ENCODE peak calls at places on chromosome 11, in ten cellular contexts. Q is uterus, R is PC-3, T is stomach, G is IMR-90, P is ovary, B is right atrium auricular region, V is body of pancreas, A is H9, W is K562. K is an unnamed sample. For H3K4me1, the result is how much of the 10 kb centered on the place peaks cover.

GRCh38 chr11:60831501-60832079 is 10.3 kb upstream of the CCDC86 start:
- DNase-seq in G (peak), Q (no peak), R (peak), P (no peak), A (no peak), B (no peak), W (no peak), V (no peak), T (no peak), K (peak)

GRCh38 chr11:7281083-7281482 is 29.4 kb downstream of the SYT9 start:
- DNase-seq in R (peak), T (no peak), P (no peak), V (no peak), B (no peak), Q (no peak), A (no peak), G (no peak), W (no peak), K (peak)

GRCh38 chr11:62061356-62062222 is 62.2 kb upstream of the INCENP start:
- DNase-seq in T (no peak), W (no peak), Q (no peak), P (no peak), G (no peak), V (peak), B (no peak), R (peak), A (no peak), K (no peak)

GRCh38 chr11:130599073-130599654 is 150.7 kb downstream of the ADAMTS15 start:
- DNase-seq in Q (peak), P (peak), W (no peak), T (peak), B (peak), G (peak), A (no peak), R (no peak), V (peak), K (no peak)

GRCh38 chr11:4496555-4497248 is 14.3 kb downstream of the OR52K1 start:
- DNase-seq in P (peak), Q (no peak), V (peak), B (no peak), G (no peak), W (no peak), R (no peak), T (peak), A (no peak), K (peak)

GRCh38 chr11:66267379-66268209 is 845 bp upstream of the RAB1B start:
- DNase-seq in T (peak), B (peak), W (peak), Q (peak), G (peak), A (peak), V (peak), P (peak), R (peak), K (peak)

GRCh38 chr11:64141081-64141783 is 24.7 kb downstream of the MACROD1 start:
- DNase-seq in B (no peak), T (no peak), A (no peak), G (no peak), V (no peak), Q (no peak), W (no peak), R (no peak), P (no peak), K (no peak)

GRCh38 chr11:1400168-1401000 is 10.7 kb downstream of the BRSK2 start:
- DNase-seq in T (no peak), G (no peak), W (no peak), R (no peak), P (no peak), V (no peak), Q (no peak), A (no peak), B (no peak), K (no peak)

GRCh38 chr11:34618406-34618805 is 2.5 kb upstream of the EHF start:
- DNase-seq in V (no peak), W (no peak), Q (no peak), P (no peak), G (no peak), B (no peak), A (no peak), T (no peak), R (no peak), K (no peak)

GRCh38 chr11:61543606-61544306 is 35.2 kb downstream of the LRRC10B start:
- DNase-seq in B (no peak), P (no peak), A (no peak), R (peak), Q (no peak), T (no peak), W (no peak), V (no peak), G (peak), K (no peak)

GRCh38 chr11:102312656-102313055 is 4.6 kb upstream of the BIRC3 start:
- DNase-seq in T (no peak), Q (no peak), G (peak), W (no peak), V (no peak), R (peak), P (no peak), A (no peak), B (no peak), K (no peak)

GRCh38 chr11:47998733-47999359 is 18.5 kb downstream of the PTPRJ start:
- DNase-seq in B (no peak), T (no peak), P (no peak), G (no peak), R (no peak), Q (no peak), V (no peak), A (no peak), W (no peak), K (no peak)

GRCh38 chr11:69217276-69218105 is 61.8 kb downstream of the SMIM38 start:
- DNase-seq in T (peak), G (no peak), R (no peak), V (peak), P (no peak), Q (no peak), A (peak), B (no peak), W (no peak), K (no peak)

GRCh38 chr11:111836162-111836561 is 35.2 kb downstream of the ALG9 start:
- DNase-seq in W (no peak), R (no peak), A (no peak), V (no peak), T (no peak), B (no peak), Q (no peak), G (no peak), P (no peak), K (no peak)

GRCh38 chr11:36492724-36493304 is 17.3 kb downstream of the TRAF6 start:
- DNase-seq in Q (no peak), T (no peak), B (no peak), P (no peak), R (peak), V (peak), W (peak), A (no peak), G (peak), K (peak)

GRCh38 chr11:63554901-63555218 is 8.3 kb downstream of the PLAAT2 start:
- DNase-seq in Q (no peak), A (peak), P (no peak), B (peak), G (no peak), T (no peak), R (no peak), W (no peak), V (no peak), K (no peak)

GRCh38 chr11:57568330-57568766 is 876 bp upstream of the UBE2L6 start:
- DNase-seq in G (peak), R (peak), P (peak), A (peak), V (peak), W (no peak), T (no peak), B (peak), Q (peak), K (peak)

GRCh38 chr11:62664405-62665074 is 470 bp downstream of the C11orf98 start:
- DNase-seq in V (peak), A (peak), T (peak), G (peak), W (peak), P (no peak), B (no peak), R (peak), Q (no peak), K (peak)

GRCh38 chr11:62445314-62445740 is 26.5 kb downstream of the SCGB1A1 start:
- DNase-seq in T (peak), P (peak), R (peak), A (no peak), Q (peak), V (peak), B (peak), G (peak), W (no peak), K (no peak)

GRCh38 chr11:34641981-34642380 is 21.1 kb downstream of the EHF start:
- DNase-seq in T (no peak), Q (no peak), P (no peak), A (no peak), B (no peak), G (no peak), W (no peak), V (peak), R (peak), K (no peak)

GRCh38 chr11:30489076-30489475 is 97.1 kb downstream of the MPPED2 start:
- DNase-seq in A (no peak), P (no peak), B (no peak), G (no peak), V (no peak), W (no peak), T (no peak), Q (no peak), R (no peak), K (no peak)

GRCh38 chr11:30424336-30424735 is 101.4 kb downstream of the ARL14EP start:
- DNase-seq in T (no peak), Q (no peak), V (no peak), R (no peak), P (no peak), W (no peak), G (no peak), A (no peak), B (no peak), K (no peak)

GRCh38 chr11:33692013-33692504 is 8.6 kb downstream of the C11orf91 start:
- DNase-seq in B (peak), R (peak), T (peak), G (peak), Q (peak), P (peak), W (no peak), V (peak), A (no peak), K (peak)

GRCh38 chr11:84714316-84714780 is 912.8 kb downstream of the DLG2 start:
- DNase-seq in W (peak), T (peak), P (peak), B (no peak), Q (no peak), V (peak), A (peak), G (peak), R (peak), K (peak)

GRCh38 chr11:30000986-30001385 is 15.8 kb downstream of the KCNA4 start:
- DNase-seq in G (no peak), P (no peak), T (no peak), A (no peak), B (no peak), Q (no peak), W (no peak), V (no peak), R (no peak), K (no peak)

GRCh38 chr11:33323421-33323820 is 66.2 kb downstream of the HIPK3 start:
- DNase-seq in T (no peak), Q (no peak), W (no peak), R (no peak), G (no peak), P (no peak), V (no peak), A (no peak), B (no peak), K (no peak)

GRCh38 chr11:67364169-67364568 is 9.2 kb downstream of the CLCF1 start:
- DNase-seq in B (no peak), A (no peak), V (no peak), R (no peak), Q (no peak), P (no peak), G (no peak), W (no peak), T (no peak), K (no peak)

GRCh38 chr11:107999759-108000455 is 8.8 kb upstream of the CUL5 start:
- DNase-seq in T (no peak), Q (no peak), V (peak), R (peak), W (peak), G (peak), B (no peak), P (no peak), A (peak), K (no peak)

GRCh38 chr11:19279455-19279854 is 38.7 kb upstream of the E2F8 start:
- DNase-seq in Q (no peak), P (no peak), B (no peak), W (no peak), V (no peak), A (peak), R (no peak), T (no peak), G (no peak), K (no peak)

GRCh38 chr11:105429421-105429965 is 180.4 kb upstream of the GRIA4 start:
- DNase-seq in R (no peak), Q (no peak), B (no peak), W (no peak), V (no peak), P (no peak), A (no peak), T (no peak), G (no peak), K (no peak)

GRCh38 chr11:70662691-70663098 is 264.4 kb downstream of the CTTN start:
- DNase-seq in W (no peak), T (no peak), V (no peak), R (no peak), G (no peak), A (peak), B (no peak), P (no peak), Q (no peak), K (no peak)

GRCh38 chr11:125516266-125516665 is 20.2 kb upstream of the FEZ1 start:
- DNase-seq in P (no peak), R (no peak), G (no peak), A (no peak), W (no peak), B (no peak), Q (no peak), V (no peak), T (no peak), K (no peak)

GRCh38 chr11:8720868-8721739 is 38.5 kb downstream of the RPL27A start:
- DNase-seq in A (no peak), Q (no peak), P (no peak), V (peak), R (peak), W (no peak), G (no peak), B (no peak), T (peak), K (no peak)

GRCh38 chr11:19367051-19367709 is 126.4 kb upstream of the E2F8 start:
- DNase-seq in V (peak), A (no peak), P (no peak), B (peak), W (no peak), T (no peak), G (peak), R (peak), Q (no peak), K (no peak)

GRCh38 chr11:44246726-44247125 is 63.2 kb downstream of the ALX4 start:
- DNase-seq in B (no peak), R (no peak), Q (no peak), G (no peak), V (no peak), T (no peak), W (no peak), A (no peak), P (no peak), K (peak)

GRCh38 chr11:32312206-32312817 is 123.0 kb downstream of the WT1 start:
- DNase-seq in G (peak), P (no peak), T (no peak), Q (no peak), W (no peak), B (no peak), R (peak), A (no peak), V (no peak), K (no peak)

GRCh38 chr11:27807594-27807993 is 107.3 kb upstream of the BDNF start:
- DNase-seq in B (no peak), Q (no peak), A (no peak), V (no peak), T (no peak), W (no peak), R (no peak), P (no peak), G (peak), K (no peak)

GRCh38 chr11:3904228-3904627 is 48.8 kb downstream of the STIM1 start:
- DNase-seq in W (no peak), B (no peak), Q (no peak), P (no peak), G (no peak), V (no peak), A (no peak), R (peak), T (no peak), K (no peak)

GRCh38 chr11:123457187-123457770 is 27.2 kb downstream of the GRAMD1B start:
- DNase-seq in A (no peak), R (no peak), Q (no peak), V (peak), T (no peak), W (no peak), P (peak), G (no peak), B (peak), K (no peak)

GRCh38 chr11:95327273-95327948 is 96.4 kb upstream of the SESN3 start:
- DNase-seq in T (no peak), P (no peak), G (no peak), R (no peak), A (no peak), Q (no peak), B (no peak), W (no peak), V (no peak), K (no peak)
- H3K4me1 ChIP-seq in T (under half), P (under half), G (under half), R (under half), A (under half), Q (under half), B (under half), W (under half), V (under half), K (under half)

DNA sequence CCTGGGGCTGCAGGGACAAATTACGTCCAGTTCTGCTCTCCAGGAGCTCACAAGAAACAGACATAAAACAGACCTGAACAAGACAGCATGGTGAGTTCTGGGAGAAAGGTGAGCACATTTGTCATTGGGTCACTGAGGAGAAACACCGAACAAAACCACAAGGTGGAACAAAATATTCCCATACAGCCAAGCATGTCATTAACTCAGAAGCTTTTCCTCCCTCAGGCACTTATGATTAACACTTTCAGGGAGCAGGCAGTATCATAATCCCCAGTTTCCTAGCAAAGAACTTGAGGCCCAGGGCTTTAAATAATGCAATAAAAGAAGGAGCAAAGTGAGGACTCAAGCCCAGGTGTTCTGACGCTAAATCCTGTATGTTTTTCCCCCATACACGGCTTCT is 43.0 kb downstream of the P4HA3 start:
- DNase-seq in R (peak), W (no peak), V (no peak), B (no peak), Q (no peak), A (no peak), P (no peak), G (no peak), T (no peak), K (peak)
- H3K27ac ChIP-seq in R (no peak), W (no peak), V (no peak), B (no peak), Q (no peak), A (no peak), P (no peak), G (peak), T (no peak), K (no peak)

GRCh38 chr11:116215471-116216113 is 557.2 kb downstream of the BUD13 start:
- DNase-seq in Q (no peak), W (no peak), A (peak), B (no peak), G (no peak), T (no peak), V (no peak), R (no peak), P (no peak), K (no peak)
- TF ChIP-seq CTCF in Q (no peak), W (peak), A (peak), B (no peak), G (no peak), T (no peak), V (no peak), R (peak), P (no peak), K (peak)

GRCh38 chr11:12198261-12198925 is 88.0 kb downstream of the MICAL2 start:
- DNase-seq in R (no peak), T (peak), A (no peak), W (no peak), G (no peak), Q (no peak), V (peak), B (no peak), P (no peak), K (no peak)
- H3K4me1 ChIP-seq in R (under half), T (under half), A (under half), W (under half), G (under half), Q (under half), V (under half), B (under half), P (under half), K (under half)

GRCh38 chr11:128906185-128907065 is 15.3 kb downstream of the KCNJ5 start:
- DNase-seq in W (no peak), G (no peak), V (peak), P (no peak), B (no peak), A (no peak), Q (no peak), T (no peak), R (no peak), K (no peak)
- H3K27ac ChIP-seq in W (no peak), G (no peak), V (no peak), P (no peak), B (peak), A (no peak), Q (no peak), T (peak), R (no peak), K (no peak)

GRCh38 chr11:2750101-2750509 is 50.3 kb upstream of the KCNQ1OT1 start:
- DNase-seq in A (no peak), V (no peak), P (no peak), T (no peak), G (no peak), Q (peak), R (no peak), W (no peak), B (no peak), K (no peak)
- TF ChIP-seq CTCF in A (no peak), V (no peak), P (no peak), T (no peak), G (no peak), Q (no peak), R (no peak), W (no peak), B (no peak), K (no peak)

DNA sequence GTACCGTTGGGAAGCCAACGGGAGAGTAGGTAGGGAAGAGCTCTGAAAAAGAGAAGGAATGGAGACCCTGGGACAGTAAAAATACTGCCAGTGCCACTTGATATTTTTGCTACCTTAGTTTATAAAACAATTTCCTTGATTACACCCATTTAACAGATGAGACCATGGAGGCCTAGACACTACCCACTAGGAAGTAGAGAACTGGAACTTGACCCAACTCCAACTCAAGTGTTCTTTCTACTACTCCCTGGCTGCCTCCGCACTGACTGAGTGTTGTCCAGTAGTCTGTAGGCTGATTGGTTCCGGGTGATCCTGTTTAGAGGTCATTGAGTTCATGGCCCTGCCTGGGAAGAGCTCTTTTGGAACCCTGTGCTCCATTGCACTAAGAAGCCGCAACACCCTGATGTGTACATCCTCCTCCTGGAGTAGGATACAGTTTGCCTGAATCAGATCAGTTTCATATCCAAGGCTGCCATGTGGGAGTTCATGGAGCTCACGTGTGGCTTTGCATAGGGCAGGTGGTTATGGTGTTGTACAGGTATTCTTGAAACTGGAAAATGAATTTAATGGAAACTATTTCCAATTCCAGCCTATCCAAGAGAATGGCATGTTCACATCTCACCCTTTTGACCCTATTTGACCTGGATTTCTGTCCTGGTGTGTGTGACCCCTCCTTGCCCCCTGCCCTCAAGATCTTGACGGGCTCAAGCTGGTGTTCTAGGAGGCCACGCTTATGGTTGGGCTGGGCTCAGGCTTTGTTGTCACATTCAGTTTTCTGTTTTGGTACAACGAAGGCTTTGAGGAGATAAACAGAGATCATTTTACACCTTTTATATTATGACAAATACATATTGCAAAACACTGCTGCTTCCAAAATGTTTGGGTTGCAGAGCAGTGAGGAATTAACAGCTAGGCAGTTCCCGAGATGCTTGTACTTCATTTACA is 102.2 kb upstream of the NNMT start:
- DNase-seq in G (no peak), A (no peak), V (no peak), T (no peak), Q (no peak), W (no peak), B (no peak), R (no peak), P (peak), K (no peak)
- H3K4me1 ChIP-seq in G (under half), A (under half), V (half or more), T (half or more), Q (under half), W (under half), B (under half), R (under half), P (under half), K (under half)

K was measured in foreskin keratinocyte.